ENCODE peak calls at places on chromosome 13, in eight cellular contexts. G, U, N, Q, D, Y, O and Z are unnamed samples.

GRCh38 chr13:100392709-100393630 is 195.6 kb downstream of the GGACT start:
- DNase-seq in G (no peak), U (peak), N (no peak), Q (peak), D (no peak), Y (peak), O (no peak), Z (peak)

GRCh38 chr13:78978381-78978998 is 319.5 kb upstream of the OBI1 start:
- DNase-seq in G (no peak), U (peak), N (no peak), Q (peak), D (no peak), Y (no peak), O (peak), Z (no peak)

GRCh38 chr13:30109471-30110135 is 197.7 kb downstream of the KATNAL1 start:
- DNase-seq in G (no peak), U (no peak), N (no peak), Q (no peak), D (no peak), Y (no peak), O (no peak), Z (no peak)

GRCh38 chr13:75196112-75196855 is 285.7 kb downstream of the TBC1D4 start:
- DNase-seq in G (no peak), U (peak), N (no peak), Q (no peak), D (no peak), Y (no peak), O (no peak), Z (no peak)

GRCh38 chr13:22800726-22801401 is 379.9 kb upstream of the SGCG start:
- DNase-seq in G (no peak), U (no peak), N (no peak), Q (no peak), D (no peak), Y (no peak), O (no peak), Z (no peak)

GRCh38 chr13:20128459-20128927 is 32.4 kb downstream of the GJA3 start:
- DNase-seq in G (no peak), U (no peak), N (no peak), Q (no peak), D (no peak), Y (no peak), O (no peak), Z (no peak)

GRCh38 chr13:21771075-21771474 is 100.2 kb downstream of the FGF9 start:
- DNase-seq in G (no peak), U (no peak), N (no peak), Q (no peak), D (no peak), Y (no peak), O (no peak), Z (no peak)

GRCh38 chr13:107450426-107450825 is 764.9 kb downstream of the LIG4 start:
- DNase-seq in G (no peak), U (peak), N (no peak), Q (no peak), D (no peak), Y (no peak), O (no peak), Z (no peak)

GRCh38 chr13:23921451-23921888 is 24.2 kb upstream of the C1QTNF9B start:
- DNase-seq in G (peak), U (peak), N (no peak), Q (no peak), D (no peak), Y (no peak), O (no peak), Z (peak)

GRCh38 chr13:114268344-114269280 is 12.8 kb upstream of the UPF3A start:
- DNase-seq in G (no peak), U (no peak), N (no peak), Q (no peak), D (no peak), Y (no peak), O (no peak), Z (no peak)

GRCh38 chr13:79829880-79830279 is 348.9 kb downstream of the NDFIP2 start:
- DNase-seq in G (no peak), U (no peak), N (no peak), Q (no peak), D (no peak), Y (no peak), O (no peak), Z (no peak)

GRCh38 chr13:48580185-48580803 is 47.4 kb upstream of the RCBTB2 start:
- DNase-seq in G (no peak), U (peak), N (no peak), Q (no peak), D (peak), Y (peak), O (peak), Z (no peak)

GRCh38 chr13:104586010-104586746 is 1520.0 kb upstream of the SLC10A2 start:
- DNase-seq in G (no peak), U (peak), N (no peak), Q (no peak), D (no peak), Y (no peak), O (no peak), Z (peak)

GRCh38 chr13:35995136-35995535 is 136.0 kb downstream of the DCLK1 start:
- DNase-seq in G (no peak), U (peak), N (no peak), Q (no peak), D (no peak), Y (no peak), O (no peak), Z (no peak)

GRCh38 chr13:75385708-75386083 is 96.3 kb downstream of the TBC1D4 start:
- DNase-seq in G (no peak), U (no peak), N (no peak), Q (no peak), D (no peak), Y (no peak), O (no peak), Z (no peak)